ENCODE peak calls at places on chromosomes 1 and 21, in nine cellular contexts. F is cardiac fibroblast, H is chondrocyte, L is NCI-H748 treated with DMSO at 0.1 percent for 48 hours, I is HFFc6, Z is right lobe of liver, N is skeletal muscle cell, G is activated T-cell treated with anti-CD3 and anti-CD28 coated beads for 1 hour, V is frontal cortex. X is an unnamed sample.

GRCh38 chr21:45291613-45292398 is 4.1 kb upstream of the POFUT2 start:
- DNase-seq in H (no peak), L (no peak), G (no peak), F (no peak), V (no peak), I (no peak), Z (no peak), N (no peak), X (peak; percentile 52)

GRCh38 chr1:10519016-10519417 is 44.3 kb downstream of the PEX14 start:
- DNase-seq in L (peak; percentile 65), H (no peak), V (no peak), F (no peak), Z (peak; percentile 56), N (no peak), I (no peak), G (no peak), X (no peak)

GRCh38 chr1:151399890-151400235 is 490 bp downstream of the PSMB4 start:
- DNase-seq in H (no peak), Z (no peak), L (no peak), V (no peak), N (no peak), F (peak; percentile 21), I (peak; percentile 7), G (no peak), X (no peak)

GRCh38 chr1:89069955-89070354 is 4.9 kb upstream of the GBP1 start:
- DNase-seq in F (peak; percentile 12), H (no peak), I (no peak), N (no peak), G (no peak), L (no peak), V (no peak), Z (no peak), X (no peak)

GRCh38 chr21:34670220-34670961 is 1.6 kb downstream of the CLIC6 start:
- DNase-seq in I (no peak), G (no peak), L (no peak), Z (no peak), F (no peak), H (no peak), N (no peak), V (no peak), X (no peak)

GRCh38 chr1:113931456-113931855 is 2.3 kb downstream of the HIPK1 start:
- DNase-seq in G (no peak), L (no peak), V (no peak), H (no peak), N (no peak), I (peak; percentile 65), F (peak; percentile 65), Z (no peak), X (no peak)

GRCh38 chr1:3785458-3786157 is 10.7 kb downstream of the LRRC47 start:
- DNase-seq in Z (peak; percentile 44), H (no peak), V (no peak), F (no peak), I (no peak), L (no peak), N (no peak), G (no peak), X (no peak)

GRCh38 chr1:247906504-247907047 is 11.2 kb downstream of the OR2W3 start:
- DNase-seq in F (peak; percentile 30), H (no peak), I (peak; percentile 87), N (peak; percentile 2), G (no peak), L (no peak), V (no peak), Z (no peak), X (no peak)

GRCh38 chr1:224733021-224733911 is 117.1 kb downstream of the CNIH3 start:
- DNase-seq in N (peak; percentile 42), L (no peak), V (no peak), G (no peak), I (peak; percentile 58), H (no peak), Z (peak; percentile 70), F (peak; percentile 47), X (no peak)

GRCh38 chr1:9657521-9658032 is 6.0 kb downstream of the PIK3CD start:
- DNase-seq in N (no peak), F (no peak), V (no peak), H (no peak), G (no peak), L (no peak), Z (no peak), I (no peak), X (no peak)

GRCh38 chr1:24085546-24085945 is 26.4 kb downstream of the MYOM3 start:
- DNase-seq in F (peak; percentile 35), I (peak; percentile 43), V (no peak), L (no peak), Z (no peak), H (no peak), G (no peak), N (no peak), X (no peak)

X was measured in RWPE2.